ENCODE peak calls at places on chromosome 1, in six cellular contexts. N is left ventricle myocardium superior; W is activated T-helper 1 cell treated with anti-CD3 and anti-CD28 coated beads, Interleukin-12 subunit alpha, Interleukin-12 subunit beta, Interleukin-2, Interleukin-4 antibody, amounts not matched to agents 30 ng/mL and 10 ng/mL and 1 ng/mL, durations not matched to agents 14 hours and 24 hours and 36 hours; O is ELR; H is kidney glomerular epithelial cell; U is HTR-8/SVneo. J is an unnamed sample.

GRCh38 chr1:98467122-98467521 is 194.4 kb upstream of the SNX7 start:
- DNase-seq in N (no peak), U (no peak), H (no peak), W (no peak), O (no peak), J (no peak)

GRCh38 chr1:27355683-27356082 is 11.1 kb downstream of the MAP3K6 start:
- DNase-seq in N (no peak), U (no peak), H (no peak), W (no peak), O (no peak), J (no peak)

GRCh38 chr1:77955709-77956108 is 23.2 kb downstream of the FUBP1 start:
- DNase-seq in O (no peak), U (no peak), W (no peak), H (no peak), N (no peak), J (no peak)

GRCh38 chr1:206916000-206916709 is 5.6 kb downstream of the FCMR start:
- DNase-seq in W (no peak), N (no peak), H (no peak), O (no peak), U (no peak), J (no peak)

GRCh38 chr1:187696092-187696491 is 867.3 kb downstream of the PLA2G4A start:
- DNase-seq in H (no peak), N (no peak), U (no peak), O (no peak), W (no peak), J (no peak)

GRCh38 chr1:203271018-203271743 is 34.1 kb upstream of the BTG2 start:
- DNase-seq in H (peak), N (no peak), U (no peak), W (peak), O (peak), J (no peak)

GRCh38 chr1:15835205-15835740 is 12.2 kb upstream of the SPEN start:
- DNase-seq in W (no peak), U (peak), O (no peak), N (no peak), H (no peak), J (no peak)

GRCh38 chr1:117534995-117535467 is 70.8 kb upstream of the TENT5C start:
- DNase-seq in O (peak), N (no peak), W (peak), H (peak), U (no peak), J (peak)

GRCh38 chr1:30795026-30795425 is 37.5 kb upstream of the LAPTM5 start:
- DNase-seq in U (no peak), N (no peak), W (no peak), O (no peak), H (no peak), J (no peak)

GRCh38 chr1:160308451-160309182 is 23.7 kb upstream of the PEX19 start:
- DNase-seq in U (no peak), W (no peak), N (no peak), H (no peak), O (no peak), J (no peak)